ENCODE peak calls at places on chromosome 1, in seven cellular contexts. S is HFF-Myc; T is activated naive CD4-positive, alpha-beta T cell treated with anti-CD3 and anti-CD28 coated beads, Interleukin-2, amount 50 U/mL, for 72 hours; B is fibroblast of lung; R is mesenteric fat pad; Q is body of pancreas; Z is H54. P is an unnamed sample.
A peak's percentile ranks its signal among the peaks of the same experiment; 100 is the strongest.

GRCh38 chr1:44628962-44629756 is 45.1 kb downstream of the TMEM53 start:
- DNase-seq in S (peak; percentile 77), T (no peak), B (peak; percentile 98), R (no peak), Q (no peak), Z (peak; percentile 80), P (peak; percentile 42)

GRCh38 chr1:246608616-246609376 is 42.5 kb downstream of the CNST start:
- DNase-seq in S (peak; percentile 91), T (peak; percentile 23), B (peak; percentile 94), R (no peak), Q (peak; percentile 93), Z (peak; percentile 66), P (peak; percentile 86)

GRCh38 chr1:157878059-157878458 is 36.5 kb upstream of the CD5L start:
- DNase-seq in S (peak; percentile 10), T (no peak), B (peak; percentile 56), R (no peak), Q (no peak), Z (peak; percentile 4), P (no peak)

GRCh38 chr1:59678809-59679228 is 135.9 kb upstream of the HOOK1 start:
- DNase-seq in S (peak; percentile 77), T (no peak), B (peak; percentile 88), R (no peak), Q (peak; percentile 47), Z (peak; percentile 45), P (peak; percentile 97)

GRCh38 chr1:97849350-97850339 is 71.2 kb downstream of the DPYD start:
- DNase-seq in S (peak; percentile 59), T (no peak), B (peak; percentile 88), R (no peak), Q (no peak), Z (peak; percentile 30), P (peak; percentile 53)

GRCh38 chr1:2314297-2314802 is 77.0 kb downstream of the MORN1 start:
- DNase-seq in S (no peak), T (no peak), B (peak; percentile 64), R (no peak), Q (peak; percentile 62), Z (peak; percentile 63), P (no peak)

GRCh38 chr1:22808846-22809501 is 98.3 kb downstream of the EPHB2 start:
- DNase-seq in S (peak; percentile 72), T (no peak), B (peak; percentile 93), R (no peak), Q (peak; percentile 41), Z (no peak), P (no peak)

GRCh38 chr1:19639999-19640362 is 4.1 kb upstream of the NBL1 start:
- DNase-seq in S (no peak), T (no peak), B (peak; percentile 52), R (peak; percentile 12), Q (no peak), Z (no peak), P (no peak)

GRCh38 chr1:72670902-72671301 is 388.6 kb upstream of the NEGR1 start:
- DNase-seq in S (no peak), T (no peak), B (no peak), R (no peak), Q (no peak), Z (no peak), P (no peak)

GRCh38 chr1:91124989-91125417 is 103.2 kb upstream of the ZNF644 start:
- DNase-seq in S (no peak), T (peak; percentile 17), B (no peak), R (no peak), Q (peak; percentile 13), Z (no peak), P (no peak)

GRCh38 chr1:68495968-68496679 is 758 bp downstream of the DEPDC1 start:
- DNase-seq in S (no peak), T (no peak), B (peak; percentile 28), R (no peak), Q (no peak), Z (no peak), P (no peak)

GRCh38 chr1:109764561-109765482 is 1.1 kb upstream of the EPS8L3 start:
- DNase-seq in S (no peak), T (no peak), B (no peak), R (peak; percentile 80), Q (peak; percentile 1), Z (no peak), P (no peak)

GRCh38 chr1:26469558-26469957 is 2.7 kb upstream of the HMGN2 start:
- DNase-seq in S (no peak), T (no peak), B (no peak), R (no peak), Q (no peak), Z (no peak), P (no peak)

GRCh38 chr1:96281491-96281890 is 440.1 kb upstream of the PTBP2 start:
- DNase-seq in S (no peak), T (no peak), B (no peak), R (no peak), Q (no peak), Z (no peak), P (no peak)

P was measured in HS-27A.